ENCODE peak calls at places on chromosomes 6 and 20, in seven cellular contexts. A is ACHN, F is NCI-H2081, H is putamen, D is amniotic stem cell, Z is GM10248, M is hypothalamus. T is an unnamed sample.

GRCh38 chr6:155861821-155862220 is 406.2 kb upstream of the NOX3 start:
- DNase-seq in A (no peak), F (no peak), D (no peak), Z (no peak), H (no peak), M (no peak), T (no peak)

GRCh38 chr6:132165677-132166076 is 214.5 kb upstream of the CCN2 start:
- DNase-seq in Z (no peak), M (no peak), A (no peak), D (no peak), H (no peak), F (no peak), T (no peak)

GRCh38 chr20:46118481-46119020 is 437 bp downstream of the CD40 start:
- DNase-seq in D (no peak), A (peak; percentile 73), Z (peak; percentile 53), F (no peak), H (no peak), M (no peak), T (no peak)

GRCh38 chr6:157235600-157236039 is 87.7 kb downstream of the TMEM242 start:
- DNase-seq in M (no peak), Z (peak; percentile 45), H (peak; percentile 64), F (no peak), A (peak; percentile 54), D (no peak), T (no peak)

GRCh38 chr6:17093692-17094091 is 8.2 kb upstream of the STMND1 start:
- DNase-seq in F (no peak), M (no peak), D (no peak), A (no peak), H (no peak), Z (no peak), T (no peak)

GRCh38 chr6:163837681-163838431 is 423.3 kb downstream of the QKI start:
- DNase-seq in F (no peak), Z (no peak), D (no peak), H (no peak), A (no peak), M (no peak), T (no peak)

GRCh38 chr6:138371720-138372119 is 6.0 kb upstream of the SMIM28 start:
- DNase-seq in H (no peak), A (no peak), M (no peak), Z (no peak), D (no peak), F (no peak), T (no peak)

GRCh38 chr6:144730088-144730640 is 445.0 kb downstream of the UTRN start:
- DNase-seq in D (no peak), A (no peak), H (no peak), F (no peak), M (no peak), Z (no peak), T (no peak)

GRCh38 chr20:44650777-44651493 is 564 bp downstream of the ADA start:
- DNase-seq in H (no peak), F (no peak), Z (no peak), D (no peak), A (no peak), M (no peak), T (no peak)

GRCh38 chr6:146913842-146914562 is 290.2 kb upstream of the STXBP5 start:
- DNase-seq in Z (no peak), F (no peak), D (peak; percentile 88), A (peak; percentile 98), M (no peak), H (no peak), T (no peak)

GRCh38 chr6:170117111-170117972 is 173.5 kb downstream of the DLL1 start:
- DNase-seq in F (no peak), M (no peak), H (no peak), D (no peak), A (no peak), Z (no peak), T (no peak)

GRCh38 chr6:4281341-4282293 is 146.2 kb upstream of the ECI2 start:
- DNase-seq in M (no peak), Z (peak; percentile 73), A (peak; percentile 47), H (peak; percentile 55), D (no peak), F (peak; percentile 72), T (peak; percentile 70)

GRCh38 chr20:13274311-13274965 is 53.4 kb downstream of the ISM1 start:
- DNase-seq in Z (no peak), D (no peak), A (no peak), M (no peak), H (no peak), F (no peak), T (no peak)

GRCh38 chr6:110348956-110349565 is 9.1 kb downstream of the METTL24 start:
- DNase-seq in M (no peak), D (no peak), A (no peak), H (no peak), Z (no peak), F (no peak), T (peak; percentile 68)

GRCh38 chr6:10794239-10794638 is 44.1 kb downstream of the MAK start:
- DNase-seq in A (no peak), M (no peak), D (no peak), Z (no peak), F (no peak), H (no peak), T (no peak)

GRCh38 chr20:47681977-47682812 is 103.1 kb downstream of the SULF2 start:
- DNase-seq in A (no peak), Z (no peak), D (no peak), F (no peak), H (peak; percentile 29), M (peak; percentile 22), T (no peak)

GRCh38 chr20:49729780-49730179 is 16.1 kb upstream of the B4GALT5 start:
- DNase-seq in D (no peak), A (no peak), M (no peak), H (no peak), Z (no peak), F (no peak), T (no peak)

GRCh38 chr20:57198359-57199072 is 67.9 kb downstream of the BMP7 start:
- DNase-seq in F (no peak), A (peak; percentile 12), Z (no peak), D (no peak), M (no peak), H (no peak), T (no peak)

GRCh38 chr20:15654208-15654649 is 919.0 kb downstream of the KIF16B start:
- DNase-seq in Z (peak; percentile 47), A (peak; percentile 66), M (no peak), H (peak; percentile 60), D (no peak), F (peak; percentile 48), T (peak; percentile 50)

GRCh38 chr20:53291548-53291947 is 302.1 kb downstream of the ZNF217 start:
- DNase-seq in M (no peak), D (no peak), H (no peak), F (no peak), A (peak; percentile 8), Z (no peak), T (no peak)

GRCh38 chr6:2450546-2450945 is 205.1 kb upstream of the GMDS start:
- DNase-seq in F (peak; percentile 46), A (no peak), D (no peak), M (no peak), Z (no peak), H (no peak), T (peak; percentile 26)

GRCh38 chr6:153976921-153977693 is 61.9 kb upstream of the OPRM1 start:
- DNase-seq in D (no peak), A (no peak), M (no peak), Z (no peak), H (no peak), F (no peak), T (no peak)

GRCh38 chr20:32984196-32984595 is 20.0 kb downstream of the SUN5 start:
- DNase-seq in A (no peak), Z (no peak), M (peak; percentile 30), D (no peak), H (peak; percentile 86), F (no peak), T (no peak)

GRCh38 chr6:9131616-9132015 is 696.3 kb upstream of the SLC35B3 start:
- DNase-seq in F (peak; percentile 70), A (no peak), D (no peak), Z (no peak), H (no peak), M (no peak), T (no peak)

GRCh38 chr6:32436995-32437836 is 2.5 kb upstream of the HLA-DRA start:
- DNase-seq in A (no peak), F (no peak), H (peak; percentile 16), D (no peak), M (no peak), Z (peak; percentile 66), T (no peak)

GRCh38 chr20:49635171-49635570 is 67.2 kb upstream of the PTGIS start:
- DNase-seq in F (no peak), Z (no peak), M (no peak), D (no peak), A (no peak), H (peak; percentile 42), T (no peak)

GRCh38 chr6:161044335-161044734 is 52.8 kb downstream of the MAP3K4 start:
- DNase-seq in Z (no peak), M (no peak), D (no peak), H (no peak), F (no peak), A (no peak), T (no peak)

GRCh38 chr6:149855040-149855654 is 9.0 kb downstream of the LRP11 start:
- DNase-seq in H (no peak), F (no peak), A (peak; percentile 80), Z (no peak), M (no peak), D (peak; percentile 90), T (no peak)

GRCh38 chr6:21668794-21669193 is 75.2 kb downstream of the SOX4 start:
- DNase-seq in H (no peak), A (no peak), F (no peak), D (no peak), M (no peak), Z (no peak), T (no peak)

GRCh38 chr6:93407186-93407585 is 12.2 kb downstream of the EPHA7 start:
- DNase-seq in Z (no peak), M (no peak), D (no peak), H (no peak), F (peak; percentile 14), A (no peak), T (no peak)

GRCh38 chr20:32920066-32920465 is 61.3 kb downstream of the EFCAB8 start:
- DNase-seq in F (no peak), M (no peak), A (no peak), Z (no peak), H (no peak), D (no peak), T (no peak)